ENCODE peak calls at places on chromosome 13, in five cellular contexts. One of them, this sample, is unnamed. For H3K9me3, the result is how much of the 10 kb centered on the place peaks cover.

GRCh38 chr13:113413178-113413897 is 40.0 kb downstream of the ADPRHL1 start:
- DNase-seq in lower lobe of right lung: peak
- DNase-seq in esophagus squamous epithelium: no peak
- DNase-seq in tibial artery: peak
- DNase-seq in stomach: no peak
- DNase-seq in this sample: no peak

GRCh38 chr13:101575591-101575990 is 123.1 kb downstream of the ITGBL1 start:
- DNase-seq in lower lobe of right lung: no peak
- DNase-seq in esophagus squamous epithelium: no peak
- DNase-seq in tibial artery: no peak
- DNase-seq in stomach: no peak
- DNase-seq in this sample: no peak

GRCh38 chr13:58369941-58370340 is 738.4 kb downstream of the PCDH17 start:
- DNase-seq in lower lobe of right lung: no peak
- DNase-seq in esophagus squamous epithelium: no peak
- DNase-seq in tibial artery: no peak
- DNase-seq in stomach: no peak
- DNase-seq in this sample: no peak

GRCh38 chr13:21240586-21240985 is 64.1 kb downstream of the MRPL57 start:
- DNase-seq in lower lobe of right lung: no peak
- DNase-seq in esophagus squamous epithelium: no peak
- DNase-seq in tibial artery: no peak
- DNase-seq in stomach: no peak
- DNase-seq in this sample: no peak

GRCh38 chr13:49351871-49352270 is 92.0 kb downstream of the CAB39L start:
- DNase-seq in lower lobe of right lung: no peak
- DNase-seq in esophagus squamous epithelium: no peak
- DNase-seq in tibial artery: no peak
- DNase-seq in stomach: no peak
- DNase-seq in this sample: no peak

GRCh38 chr13:108944760-108945159 is 315.3 kb downstream of the MYO16 start:
- DNase-seq in lower lobe of right lung: no peak
- DNase-seq in esophagus squamous epithelium: no peak
- DNase-seq in tibial artery: no peak
- DNase-seq in stomach: no peak
- DNase-seq in this sample: no peak

GRCh38 chr13:27304611-27305010 is 34.0 kb downstream of the RASL11A start:
- DNase-seq in lower lobe of right lung: no peak
- DNase-seq in esophagus squamous epithelium: no peak
- DNase-seq in tibial artery: no peak
- DNase-seq in stomach: no peak
- DNase-seq in this sample: no peak

GRCh38 chr13:22451345-22451744 is 729.4 kb upstream of the SGCG start:
- DNase-seq in lower lobe of right lung: no peak
- DNase-seq in esophagus squamous epithelium: no peak
- DNase-seq in tibial artery: no peak
- DNase-seq in stomach: no peak
- DNase-seq in this sample: no peak

GRCh38 chr13:110644892-110645521 is 29.7 kb downstream of the NAXD start:
- DNase-seq in lower lobe of right lung: peak
- DNase-seq in esophagus squamous epithelium: no peak
- DNase-seq in tibial artery: peak
- DNase-seq in stomach: peak
- DNase-seq in this sample: peak

GRCh38 chr13:27628081-27628480 is 6.4 kb downstream of the POLR1D start:
- DNase-seq in lower lobe of right lung: no peak
- DNase-seq in esophagus squamous epithelium: no peak
- DNase-seq in tibial artery: no peak
- DNase-seq in stomach: no peak
- DNase-seq in this sample: no peak

GRCh38 chr13:35917252-35917941 is 213.8 kb downstream of the DCLK1 start:
- DNase-seq in lower lobe of right lung: no peak
- DNase-seq in esophagus squamous epithelium: no peak
- DNase-seq in tibial artery: no peak
- DNase-seq in stomach: no peak
- DNase-seq in this sample: no peak

GRCh38 chr13:112741835-112742570 is 52.2 kb downstream of the ATP11A start:
- DNase-seq in lower lobe of right lung: no peak
- DNase-seq in esophagus squamous epithelium: no peak
- DNase-seq in tibial artery: no peak
- DNase-seq in stomach: no peak
- DNase-seq in this sample: no peak

GRCh38 chr13:89746554-89746953 is 1600.9 kb upstream of the MIR17HG start:
- DNase-seq in lower lobe of right lung: no peak
- DNase-seq in esophagus squamous epithelium: no peak
- DNase-seq in tibial artery: no peak
- DNase-seq in stomach: no peak
- DNase-seq in this sample: no peak

GRCh38 chr13:26590951-26591350 is 33.5 kb downstream of the WASF3 start:
- DNase-seq in lower lobe of right lung: no peak
- DNase-seq in esophagus squamous epithelium: no peak
- DNase-seq in tibial artery: no peak
- DNase-seq in stomach: no peak
- DNase-seq in this sample: no peak

GRCh38 chr13:51797664-51798488 is 6.1 kb downstream of the DHRS12 start:
- DNase-seq in lower lobe of right lung: no peak
- DNase-seq in esophagus squamous epithelium: no peak
- DNase-seq in tibial artery: no peak
- DNase-seq in stomach: peak
- DNase-seq in this sample: peak

GRCh38 chr13:68784275-68784674 is 1323.4 kb upstream of the ATXN8OS start:
- DNase-seq in lower lobe of right lung: no peak
- DNase-seq in esophagus squamous epithelium: no peak
- DNase-seq in tibial artery: no peak
- DNase-seq in stomach: no peak
- DNase-seq in this sample: no peak

GRCh38 chr13:32824671-32825070 is 191.6 kb upstream of the KL start:
- DNase-seq in lower lobe of right lung: no peak
- DNase-seq in esophagus squamous epithelium: no peak
- DNase-seq in tibial artery: no peak
- DNase-seq in stomach: no peak
- DNase-seq in this sample: no peak

GRCh38 chr13:103731959-103732358 is 665.7 kb upstream of the SLC10A2 start:
- DNase-seq in lower lobe of right lung: no peak
- DNase-seq in esophagus squamous epithelium: no peak
- DNase-seq in tibial artery: no peak
- DNase-seq in stomach: no peak
- DNase-seq in this sample: no peak

GRCh38 chr13:109627649-109628048 is 158.7 kb downstream of the IRS2 start:
- DNase-seq in lower lobe of right lung: no peak
- DNase-seq in esophagus squamous epithelium: no peak
- DNase-seq in tibial artery: no peak
- DNase-seq in stomach: no peak
- DNase-seq in this sample: no peak

GRCh38 chr13:44211753-44212152 is 161.9 kb upstream of the SERP2 start:
- DNase-seq in lower lobe of right lung: no peak
- DNase-seq in esophagus squamous epithelium: no peak
- DNase-seq in tibial artery: no peak
- DNase-seq in stomach: no peak
- DNase-seq in this sample: no peak
- H3K9me3 ChIP-seq in lower lobe of right lung: under half
- H3K9me3 ChIP-seq in esophagus squamous epithelium: under half
- H3K9me3 ChIP-seq in tibial artery: under half
- H3K9me3 ChIP-seq in stomach: under half
- H3K9me3 ChIP-seq in this sample: under half

DNA sequence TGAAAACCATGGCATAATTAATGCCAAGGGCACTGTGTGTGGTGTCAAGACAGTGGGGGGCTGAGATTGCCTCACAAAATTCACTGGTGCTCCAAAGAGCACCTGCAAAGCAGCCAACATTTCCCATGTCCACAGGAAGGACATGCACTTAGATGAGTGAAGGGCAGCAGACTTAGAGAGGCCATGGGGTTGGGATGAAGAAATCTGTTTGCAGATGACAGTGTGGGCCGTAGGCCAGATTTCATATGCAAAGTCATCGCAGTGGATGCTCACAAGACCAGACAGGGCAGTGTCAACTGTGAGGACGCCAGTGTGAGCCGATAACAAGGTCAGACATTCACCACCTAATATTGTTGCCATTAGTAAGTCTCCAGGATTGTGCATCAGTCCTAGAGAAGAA is 773.4 kb downstream of the EFNB2 start:
- DNase-seq in lower lobe of right lung: no peak
- DNase-seq in esophagus squamous epithelium: no peak
- DNase-seq in tibial artery: no peak
- DNase-seq in stomach: no peak
- DNase-seq in this sample: no peak
- H3K9me3 ChIP-seq in lower lobe of right lung: under half
- H3K9me3 ChIP-seq in esophagus squamous epithelium: under half
- H3K9me3 ChIP-seq in tibial artery: under half
- H3K9me3 ChIP-seq in stomach: under half
- H3K9me3 ChIP-seq in this sample: under half

GRCh38 chr13:99971576-99972189 is at the start of gene ZIC5:
- DNase-seq in lower lobe of right lung: no peak
- DNase-seq in esophagus squamous epithelium: no peak
- DNase-seq in tibial artery: no peak
- DNase-seq in stomach: no peak
- DNase-seq in this sample: no peak
- H3K9me3 ChIP-seq in lower lobe of right lung: under half
- H3K9me3 ChIP-seq in esophagus squamous epithelium: under half
- H3K9me3 ChIP-seq in tibial artery: under half
- H3K9me3 ChIP-seq in stomach: half or more
- H3K9me3 ChIP-seq in this sample: under half

GRCh38 chr13:48264052-48264451 is 31.0 kb downstream of the ITM2B start:
- DNase-seq in lower lobe of right lung: no peak
- DNase-seq in esophagus squamous epithelium: no peak
- DNase-seq in tibial artery: no peak
- DNase-seq in stomach: no peak
- DNase-seq in this sample: no peak

GRCh38 chr13:48263196-48263595 is 30.2 kb downstream of the ITM2B start:
- DNase-seq in lower lobe of right lung: no peak
- DNase-seq in esophagus squamous epithelium: no peak
- DNase-seq in tibial artery: no peak
- DNase-seq in stomach: no peak
- DNase-seq in this sample: no peak

GRCh38 chr13:48266150-48266549 is 33.1 kb downstream of the ITM2B start:
- DNase-seq in lower lobe of right lung: no peak
- DNase-seq in esophagus squamous epithelium: no peak
- DNase-seq in tibial artery: no peak
- DNase-seq in stomach: no peak
- DNase-seq in this sample: no peak

GRCh38 chr13:48266967-48267639 is 34.1 kb downstream of the ITM2B start:
- DNase-seq in lower lobe of right lung: no peak
- DNase-seq in esophagus squamous epithelium: no peak
- DNase-seq in tibial artery: no peak
- DNase-seq in stomach: no peak
- DNase-seq in this sample: no peak

DNA sequence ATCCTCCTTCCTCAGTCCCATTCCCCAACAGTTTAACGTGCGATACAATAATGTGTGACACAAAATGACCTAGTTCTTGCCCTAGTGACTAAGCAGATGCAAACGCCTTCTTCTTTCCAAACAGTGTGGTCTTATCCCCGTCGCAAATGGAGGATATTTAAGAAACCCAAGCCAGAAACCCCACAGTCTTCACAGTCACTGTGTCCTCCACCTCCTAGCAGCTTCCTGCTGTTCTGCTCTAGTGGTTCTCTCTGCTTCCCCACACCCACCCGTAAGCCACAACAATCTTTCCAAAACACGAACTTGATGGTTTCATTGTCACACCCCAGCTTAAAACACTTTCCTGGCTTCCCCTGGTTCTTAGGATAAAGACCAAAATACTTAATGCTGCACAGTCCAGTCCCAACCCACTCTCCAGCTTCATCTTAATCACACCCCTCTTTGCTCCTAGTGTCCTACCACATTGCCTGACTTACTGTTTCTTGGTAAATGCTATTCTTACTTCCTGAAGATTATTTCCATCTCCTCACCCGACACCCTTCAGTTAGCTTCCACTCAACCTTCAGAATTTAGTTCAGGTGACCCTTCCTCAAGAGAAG is 32.3 kb downstream of the ITM2B start:
- DNase-seq in lower lobe of right lung: no peak
- DNase-seq in esophagus squamous epithelium: no peak
- DNase-seq in tibial artery: no peak
- DNase-seq in stomach: no peak
- DNase-seq in this sample: no peak
- H3K9me3 ChIP-seq in lower lobe of right lung: under half
- H3K9me3 ChIP-seq in esophagus squamous epithelium: under half
- H3K9me3 ChIP-seq in tibial artery: under half
- H3K9me3 ChIP-seq in stomach: under half
- H3K9me3 ChIP-seq in this sample: under half

DNA sequence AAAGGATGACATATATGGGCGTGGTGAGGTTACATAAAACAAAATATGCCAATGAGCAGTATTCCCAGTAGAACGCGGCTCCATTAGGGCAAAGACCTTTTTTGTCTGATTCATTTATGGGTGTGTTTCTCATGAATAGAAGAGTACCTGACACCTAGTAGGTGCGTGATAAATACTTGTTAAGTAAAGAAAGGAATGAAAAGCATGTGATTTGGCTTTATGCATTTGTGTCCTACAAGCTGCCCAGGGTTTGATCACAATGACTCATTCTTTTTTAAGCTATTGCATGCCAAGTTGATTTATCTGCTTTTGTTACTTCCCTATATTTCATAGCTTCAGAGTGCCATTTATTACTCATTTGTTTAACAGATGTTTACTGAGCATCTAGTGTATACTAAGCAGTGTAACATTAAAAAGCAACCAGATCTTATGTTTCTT is 19.1 kb upstream of the KCTD4 start:
- DNase-seq in lower lobe of right lung: no peak
- DNase-seq in esophagus squamous epithelium: no peak
- DNase-seq in tibial artery: no peak
- DNase-seq in stomach: no peak
- DNase-seq in this sample: no peak
- H3K9me3 ChIP-seq in lower lobe of right lung: under half
- H3K9me3 ChIP-seq in esophagus squamous epithelium: under half
- H3K9me3 ChIP-seq in tibial artery: under half
- H3K9me3 ChIP-seq in stomach: under half
- H3K9me3 ChIP-seq in this sample: under half